ENCODE peak calls at places on chromosomes 3 and 15, in five cellular contexts. B is foreskin fibroblast, X is tibial artery, S is endothelial cell, M is AG10803. W is an unnamed sample.

GRCh38 chr3:172987268-172987667 is 153.8 kb downstream of the SPATA16 start:
- DNase-seq in B (no peak), X (no peak), S (peak; percentile 39), M (no peak), W (peak; percentile 44)

GRCh38 chr3:171399842-171400241 is 60.4 kb downstream of the TNIK start:
- DNase-seq in B (no peak), X (no peak), S (no peak), M (no peak), W (no peak)

GRCh38 chr3:47416041-47416440 is 35.2 kb downstream of the PTPN23 start:
- DNase-seq in B (no peak), X (no peak), S (no peak), M (no peak), W (no peak)

GRCh38 chr3:47404955-47405790 is 24.4 kb downstream of the PTPN23 start:
- DNase-seq in B (no peak), X (no peak), S (no peak), M (peak; percentile 42), W (no peak)

GRCh38 chr3:17023006-17023664 is 138.4 kb downstream of the PLCL2 start:
- DNase-seq in B (no peak), X (no peak), S (no peak), M (no peak), W (peak; percentile 32)

GRCh38 chr3:66824450-66824849 is 173.7 kb upstream of the KBTBD8 start:
- DNase-seq in B (no peak), X (no peak), S (no peak), M (no peak), W (no peak)

GRCh38 chr15:44735482-44736260 is 657 bp upstream of the TRIM69 start:
- DNase-seq in B (no peak), X (peak; percentile 74), S (no peak), M (peak; percentile 31), W (no peak)

GRCh38 chr3:133805384-133805701 is 272 bp upstream of the SRPRB start:
- DNase-seq in B (no peak), X (no peak), S (no peak), M (no peak), W (no peak)

GRCh38 chr3:69741057-69741830 is 2.0 kb downstream of the MITF start:
- DNase-seq in B (no peak), X (no peak), S (no peak), M (no peak), W (no peak)

GRCh38 chr15:34209421-34210282 is at the start of gene KATNBL1:
- DNase-seq in B (peak; percentile 92), X (peak; percentile 93), S (peak; percentile 99), M (peak; percentile 89), W (peak; percentile 83)

GRCh38 chr3:14507345-14507741 is 32.8 kb downstream of the GRIP2 start:
- DNase-seq in B (no peak), X (no peak), S (no peak), M (no peak), W (no peak)

GRCh38 chr3:24396338-24396737 is 98.3 kb downstream of the THRB start:
- DNase-seq in B (no peak), X (no peak), S (no peak), M (no peak), W (no peak)

GRCh38 chr3:134485075-134485536 is 679 bp downstream of the ANAPC13 start:
- DNase-seq in B (no peak), X (no peak), S (no peak), M (peak; percentile 30), W (peak; percentile 24)

GRCh38 chr3:143952569-143953069 is 19.0 kb upstream of the DIPK2A start:
- DNase-seq in B (no peak), X (no peak), S (no peak), M (no peak), W (no peak)
- TF ChIP-seq CTCF in B (peak; percentile 3), X (no peak), S (no peak), M (no peak), W (no peak)

DNA sequence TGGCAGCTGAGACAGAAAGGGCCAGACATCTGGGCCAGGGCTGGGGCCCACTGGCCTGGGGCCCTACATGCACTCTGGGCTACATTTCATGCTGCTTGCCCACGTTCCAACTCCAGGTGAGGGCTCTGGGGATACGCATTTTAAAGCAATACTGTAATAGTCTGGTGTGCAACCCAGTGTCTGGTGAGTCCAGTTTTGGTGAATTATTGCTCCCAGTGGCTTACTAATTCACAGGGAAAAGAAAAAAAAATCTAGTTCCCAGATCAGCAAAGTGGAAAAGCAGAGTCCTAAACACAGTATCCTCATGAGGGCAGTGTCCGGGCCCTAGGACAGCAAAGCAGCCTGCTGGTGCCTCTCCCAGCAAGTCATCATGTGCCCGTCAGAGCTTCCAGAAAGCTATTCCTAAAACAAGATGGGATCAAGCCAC is 82.4 kb downstream of the CCNL1 start:
- DNase-seq in B (peak; percentile 77), X (peak; percentile 62), S (no peak), M (peak; percentile 96), W (no peak)
- TF ChIP-seq CTCF in B (peak; percentile 28), X (peak; percentile 38), S (no peak), M (peak; percentile 64), W (no peak)

GRCh38 chr3:39531066-39531465 is 63.6 kb downstream of the MOBP start:
- DNase-seq in B (no peak), X (no peak), S (no peak), M (no peak), W (no peak)
- TF ChIP-seq CTCF in B (no peak), X (no peak), S (no peak), M (no peak), W (no peak)

DNA sequence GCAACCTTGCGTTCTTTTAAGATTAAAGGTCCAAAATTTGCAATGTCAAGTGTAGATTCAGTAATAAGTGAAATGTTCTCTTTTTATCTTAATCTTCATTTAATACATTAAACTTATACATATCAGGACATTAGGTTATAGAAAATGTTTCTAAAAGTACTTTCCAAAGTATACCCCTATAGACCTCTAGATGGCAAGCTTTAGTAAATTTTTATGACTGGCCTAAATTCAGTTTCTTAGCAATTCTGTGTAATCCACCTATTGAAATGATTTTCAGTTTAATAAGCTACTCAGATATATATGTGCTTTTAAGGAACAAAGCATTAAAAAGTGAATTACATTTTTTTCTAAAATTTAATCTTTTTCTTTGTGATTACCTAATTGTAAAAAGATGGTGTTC is 342.2 kb downstream of the GBE1 start:
- DNase-seq in B (peak; percentile 2), X (no peak), S (no peak), M (peak; percentile 35), W (no peak)
- TF ChIP-seq CTCF in B (peak; percentile 25), X (peak; percentile 61), S (peak; percentile 61), M (peak; percentile 75), W (no peak)

GRCh38 chr15:26179906-26180305 is 316.8 kb upstream of the ATP10A start:
- DNase-seq in B (no peak), X (no peak), S (peak; percentile 32), M (no peak), W (no peak)
- TF ChIP-seq CTCF in B (no peak), X (no peak), S (peak; percentile 26), M (no peak), W (no peak)

DNA sequence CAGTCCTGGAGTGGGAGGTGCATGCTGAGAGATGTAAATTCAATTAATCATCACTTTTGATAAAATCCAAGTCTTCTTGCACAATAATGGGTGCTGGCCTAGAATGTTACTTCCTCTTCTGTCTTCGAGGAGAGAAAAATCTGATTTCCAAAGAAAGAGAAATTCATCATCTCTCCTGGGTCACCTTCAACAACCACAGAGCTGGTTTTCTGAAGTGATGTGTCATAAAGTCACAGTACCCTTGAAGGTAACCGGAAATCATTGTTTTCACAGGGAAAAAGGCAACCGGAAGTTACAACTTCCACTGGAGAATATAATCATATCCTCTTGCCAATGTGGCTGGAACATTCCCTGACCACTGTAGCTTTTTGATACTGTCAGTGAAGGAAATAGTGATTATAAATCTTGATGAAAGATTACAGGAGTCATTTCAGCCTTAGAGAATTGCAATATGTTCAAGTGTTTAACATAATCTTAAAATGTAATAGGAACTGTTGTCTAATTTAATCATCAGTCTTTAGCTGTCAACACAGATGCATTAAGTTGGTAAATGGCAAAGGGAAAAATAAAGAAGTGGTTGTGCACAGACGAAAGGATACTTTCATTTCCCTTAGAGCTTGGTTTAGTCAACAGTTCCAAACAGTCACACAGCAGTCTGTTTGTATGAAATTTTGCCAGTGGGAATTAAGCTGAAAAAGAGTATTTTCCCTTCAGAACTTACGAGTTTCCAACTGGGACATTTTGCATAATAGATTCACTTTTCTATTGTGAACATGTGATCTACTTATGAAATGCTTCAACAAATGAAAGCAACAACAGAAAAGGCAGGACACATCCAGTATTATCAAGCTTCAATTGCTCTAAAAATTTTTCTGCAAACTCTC is 106.5 kb upstream of the SLC4A7 start:
- DNase-seq in B (peak; percentile 41), X (no peak), S (peak; percentile 6), M (peak; percentile 49), W (no peak)
- TF ChIP-seq CTCF in B (no peak), X (no peak), S (no peak), M (no peak), W (no peak)

GRCh38 chr3:116517308-116517707 is 72.0 kb upstream of the LSAMP start:
- DNase-seq in B (no peak), X (no peak), S (no peak), M (peak; percentile 1), W (peak; percentile 3)
- TF ChIP-seq CTCF in B (peak; percentile 25), X (no peak), S (peak; percentile 63), M (peak; percentile 35), W (no peak)

GRCh38 chr3:39330824-39331223 is 1.3 kb downstream of the CCR8 start:
- DNase-seq in B (no peak), X (no peak), S (no peak), M (no peak), W (no peak)
- TF ChIP-seq CTCF in B (no peak), X (no peak), S (no peak), M (no peak), W (no peak)

DNA sequence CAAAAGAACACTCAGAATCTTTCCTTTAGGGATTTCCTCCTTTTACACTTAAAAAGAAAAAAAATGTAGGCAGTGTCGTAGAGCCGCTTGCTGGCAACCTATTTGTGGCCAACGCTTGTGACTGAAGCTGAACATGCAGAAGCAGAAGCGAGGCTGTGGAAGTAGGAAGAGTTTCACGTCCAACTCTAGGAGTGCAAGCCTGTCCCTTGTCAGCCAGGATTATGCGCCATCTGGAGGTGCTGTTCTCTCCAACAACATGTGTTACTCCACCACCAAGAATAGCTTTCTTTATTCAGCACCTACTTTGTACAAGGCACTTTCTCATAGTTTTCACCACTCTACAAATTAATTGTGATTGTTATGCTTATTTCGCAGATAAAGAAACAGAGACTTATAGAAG is 223.2 kb upstream of the LMCD1 start:
- DNase-seq in B (no peak), X (no peak), S (no peak), M (no peak), W (no peak)
- TF ChIP-seq CTCF in B (no peak), X (no peak), S (no peak), M (no peak), W (no peak)

GRCh38 chr3:177793451-177793850 is 596.2 kb upstream of the TBL1XR1 start:
- DNase-seq in B (no peak), X (no peak), S (no peak), M (no peak), W (no peak)
- TF ChIP-seq CTCF in B (no peak), X (no peak), S (no peak), M (no peak), W (no peak)